ENCODE peak calls at places on chromosomes 6 and 20, in six cellular contexts. O is hippocampal formation, B is psoas muscle, W is Peyer's patch, Z is neural progenitor cell, E is lower lobe of right lung. X is an unnamed sample.

GRCh38 chr6:83633149-83633548 is 75.8 kb downstream of the SNAP91 start:
- DNase-seq in O (no peak), B (no peak), W (no peak), Z (no peak), E (no peak), X (no peak)

GRCh38 chr6:151289399-151290007 is 49.7 kb downstream of the AKAP12 start:
- DNase-seq in O (no peak), B (no peak), W (no peak), Z (no peak), E (no peak), X (no peak)

GRCh38 chr6:144482142-144482541 is 197.0 kb downstream of the UTRN start:
- DNase-seq in O (peak), B (peak), W (peak), Z (peak), E (peak), X (no peak)

GRCh38 chr6:39892490-39893129 is 41.7 kb downstream of the MOCS1 start:
- DNase-seq in O (peak), B (peak), W (peak), Z (peak), E (peak), X (no peak)

GRCh38 chr6:143164565-143165105 is 103.9 kb downstream of the AIG1 start:
- DNase-seq in O (no peak), B (no peak), W (no peak), Z (no peak), E (no peak), X (no peak)

GRCh38 chr20:32203556-32204484 is 3.7 kb downstream of the PLAGL2 start:
- DNase-seq in O (no peak), B (no peak), W (no peak), Z (no peak), E (no peak), X (no peak)

GRCh38 chr20:45010399-45010828 is 44.1 kb downstream of the STK4 start:
- DNase-seq in O (no peak), B (no peak), W (no peak), Z (no peak), E (no peak), X (no peak)

GRCh38 chr6:66526061-66526460 is 819.0 kb upstream of the EYS start:
- DNase-seq in O (no peak), B (no peak), W (no peak), Z (no peak), E (no peak), X (no peak)

GRCh38 chr6:88780714-88781389 is 182.6 kb downstream of the RNGTT start:
- DNase-seq in O (peak), B (no peak), W (peak), Z (peak), E (no peak), X (peak)

GRCh38 chr6:169244684-169245383 is 8.8 kb downstream of the THBS2 start:
- DNase-seq in O (no peak), B (no peak), W (no peak), Z (no peak), E (no peak), X (no peak)

GRCh38 chr20:21725892-21726291 is 20.4 kb downstream of the PAX1 start:
- DNase-seq in O (no peak), B (no peak), W (no peak), Z (no peak), E (no peak), X (no peak)

GRCh38 chr6:82322386-82322785 is 41.2 kb upstream of the TPBG start:
- DNase-seq in O (no peak), B (no peak), W (no peak), Z (no peak), E (no peak), X (no peak)

GRCh38 chr6:100296810-100297544 is 167.7 kb downstream of the SIM1 start:
- DNase-seq in O (no peak), B (no peak), W (no peak), Z (no peak), E (no peak), X (no peak)

GRCh38 chr6:150720774-150721233 is 121.1 kb downstream of the PLEKHG1 start:
- DNase-seq in O (no peak), B (no peak), W (no peak), Z (peak), E (no peak), X (no peak)

GRCh38 chr20:635609-636338 is 17.2 kb downstream of the SRXN1 start:
- DNase-seq in O (no peak), B (no peak), W (no peak), Z (no peak), E (no peak), X (no peak)

GRCh38 chr20:37303637-37304036 is 14.2 kb downstream of the MANBAL start:
- DNase-seq in O (no peak), B (no peak), W (peak), Z (no peak), E (no peak), X (no peak)

GRCh38 chr6:170100046-170100445 is 190.8 kb downstream of the DLL1 start:
- DNase-seq in O (no peak), B (no peak), W (peak), Z (no peak), E (no peak), X (peak)

GRCh38 chr6:22149081-22149480 is 147.8 kb downstream of the PRL start:
- DNase-seq in O (no peak), B (no peak), W (no peak), Z (no peak), E (no peak), X (no peak)

GRCh38 chr20:44714701-44715494 is at the start of gene CCN5:
- DNase-seq in O (peak), B (peak), W (peak), Z (no peak), E (peak), X (no peak)

X was measured in CD14-positive monocyte.